ENCODE peak calls at places on chromosomes 2 and 18, in five cellular contexts. One of them, this sample, is unnamed.

GRCh38 chr2:207122914-207123744 is 42.6 kb downstream of the KLF7 start:
- DNase-seq in activated naive CD4-positive, alpha-beta T cell treated with anti-CD3 and anti-CD28 coated beads for 36 hours: peak
- DNase-seq in mucosa of descending colon: no peak
- DNase-seq in NCI-H1092 treated with DMSO at 0.1 percent for 48 hours: no peak
- DNase-seq in hepatic stellate cell: no peak
- DNase-seq in this sample: peak

GRCh38 chr2:231483398-231484329 is 19.4 kb upstream of the NCL start:
- DNase-seq in activated naive CD4-positive, alpha-beta T cell treated with anti-CD3 and anti-CD28 coated beads for 36 hours: peak
- DNase-seq in mucosa of descending colon: peak
- DNase-seq in NCI-H1092 treated with DMSO at 0.1 percent for 48 hours: no peak
- DNase-seq in hepatic stellate cell: peak
- DNase-seq in this sample: no peak

GRCh38 chr2:1858733-1859132 is 114.4 kb upstream of the PXDN start:
- DNase-seq in activated naive CD4-positive, alpha-beta T cell treated with anti-CD3 and anti-CD28 coated beads for 36 hours: no peak
- DNase-seq in mucosa of descending colon: no peak
- DNase-seq in NCI-H1092 treated with DMSO at 0.1 percent for 48 hours: no peak
- DNase-seq in hepatic stellate cell: no peak
- DNase-seq in this sample: no peak

GRCh38 chr18:27996792-27997191 is 180.1 kb downstream of the CDH2 start:
- DNase-seq in activated naive CD4-positive, alpha-beta T cell treated with anti-CD3 and anti-CD28 coated beads for 36 hours: no peak
- DNase-seq in mucosa of descending colon: no peak
- DNase-seq in NCI-H1092 treated with DMSO at 0.1 percent for 48 hours: no peak
- DNase-seq in hepatic stellate cell: no peak
- DNase-seq in this sample: peak

GRCh38 chr2:166539340-166540162 is 45.5 kb upstream of the SCN7A start:
- DNase-seq in activated naive CD4-positive, alpha-beta T cell treated with anti-CD3 and anti-CD28 coated beads for 36 hours: peak
- DNase-seq in mucosa of descending colon: no peak
- DNase-seq in NCI-H1092 treated with DMSO at 0.1 percent for 48 hours: peak
- DNase-seq in hepatic stellate cell: peak
- DNase-seq in this sample: peak

GRCh38 chr2:77087987-77088414 is 434.2 kb downstream of the LRRTM4 start:
- DNase-seq in activated naive CD4-positive, alpha-beta T cell treated with anti-CD3 and anti-CD28 coated beads for 36 hours: no peak
- DNase-seq in mucosa of descending colon: no peak
- DNase-seq in NCI-H1092 treated with DMSO at 0.1 percent for 48 hours: no peak
- DNase-seq in hepatic stellate cell: no peak
- DNase-seq in this sample: no peak

GRCh38 chr2:63698825-63699548 is 110.2 kb downstream of the MDH1 start:
- DNase-seq in activated naive CD4-positive, alpha-beta T cell treated with anti-CD3 and anti-CD28 coated beads for 36 hours: peak
- DNase-seq in mucosa of descending colon: no peak
- DNase-seq in NCI-H1092 treated with DMSO at 0.1 percent for 48 hours: peak
- DNase-seq in hepatic stellate cell: peak
- DNase-seq in this sample: peak

GRCh38 chr2:224952942-224953657 is 89.2 kb downstream of the DOCK10 start:
- DNase-seq in activated naive CD4-positive, alpha-beta T cell treated with anti-CD3 and anti-CD28 coated beads for 36 hours: peak
- DNase-seq in mucosa of descending colon: no peak
- DNase-seq in NCI-H1092 treated with DMSO at 0.1 percent for 48 hours: no peak
- DNase-seq in hepatic stellate cell: no peak
- DNase-seq in this sample: no peak

GRCh38 chr18:3689091-3689490 is 239.1 kb downstream of the TGIF1 start:
- DNase-seq in activated naive CD4-positive, alpha-beta T cell treated with anti-CD3 and anti-CD28 coated beads for 36 hours: no peak
- DNase-seq in mucosa of descending colon: no peak
- DNase-seq in NCI-H1092 treated with DMSO at 0.1 percent for 48 hours: no peak
- DNase-seq in hepatic stellate cell: no peak
- DNase-seq in this sample: no peak

GRCh38 chr2:18267501-18267900 is 293.0 kb downstream of the RDH14 start:
- DNase-seq in activated naive CD4-positive, alpha-beta T cell treated with anti-CD3 and anti-CD28 coated beads for 36 hours: no peak
- DNase-seq in mucosa of descending colon: no peak
- DNase-seq in NCI-H1092 treated with DMSO at 0.1 percent for 48 hours: no peak
- DNase-seq in hepatic stellate cell: no peak
- DNase-seq in this sample: no peak

GRCh38 chr2:32009479-32010256 is 1.1 kb downstream of the MEMO1 start:
- DNase-seq in activated naive CD4-positive, alpha-beta T cell treated with anti-CD3 and anti-CD28 coated beads for 36 hours: peak
- DNase-seq in mucosa of descending colon: peak
- DNase-seq in NCI-H1092 treated with DMSO at 0.1 percent for 48 hours: no peak
- DNase-seq in hepatic stellate cell: peak
- DNase-seq in this sample: peak

GRCh38 chr2:172052000-172052983 is 33.0 kb upstream of the DLX1 start:
- DNase-seq in activated naive CD4-positive, alpha-beta T cell treated with anti-CD3 and anti-CD28 coated beads for 36 hours: no peak
- DNase-seq in mucosa of descending colon: no peak
- DNase-seq in NCI-H1092 treated with DMSO at 0.1 percent for 48 hours: peak
- DNase-seq in hepatic stellate cell: peak
- DNase-seq in this sample: peak

This sample was measured in MCF 10A.